ENCODE peak calls at places on chromosomes 4 and X, in ten cellular contexts. One of them, this sample, is unnamed.

GRCh38 chrX:106897259-106897658 is 5.9 kb downstream of the RIPPLY1 start:
- DNase-seq in fibroblast of mammary gland: peak; percentile 81
- DNase-seq in kidney epithelial cell: no peak
- DNase-seq in cardiac muscle cell: no peak
- DNase-seq in mucosa of descending colon: no peak
- DNase-seq in cardiac fibroblast: peak; percentile 40
- DNase-seq in fibroblast of pulmonary artery: peak; percentile 47
- DNase-seq in psoas muscle: no peak
- DNase-seq in fibroblast of lung: peak; percentile 49
- DNase-seq in A549: peak; percentile 54
- DNase-seq in this sample: no peak

GRCh38 chrX:24412637-24413363 is 52.3 kb upstream of the PDK3 start:
- DNase-seq in fibroblast of mammary gland: no peak
- DNase-seq in fibroblast of pulmonary artery: no peak
- DNase-seq in cardiac muscle cell: no peak
- DNase-seq in kidney epithelial cell: peak; percentile 18
- DNase-seq in mucosa of descending colon: no peak
- DNase-seq in psoas muscle: no peak
- DNase-seq in A549: no peak
- DNase-seq in cardiac fibroblast: no peak
- DNase-seq in fibroblast of lung: no peak
- DNase-seq in this sample: no peak

GRCh38 chr4:101597204-101597603 is 193.3 kb upstream of the BANK1 start:
- DNase-seq in cardiac muscle cell: no peak
- DNase-seq in A549: no peak
- DNase-seq in fibroblast of pulmonary artery: no peak
- DNase-seq in fibroblast of lung: no peak
- DNase-seq in kidney epithelial cell: no peak
- DNase-seq in fibroblast of mammary gland: peak; percentile 10
- DNase-seq in mucosa of descending colon: no peak
- DNase-seq in cardiac fibroblast: peak; percentile 5
- DNase-seq in psoas muscle: no peak
- DNase-seq in this sample: no peak

GRCh38 chr4:44927361-44928061 is 201.2 kb upstream of the GNPDA2 start:
- DNase-seq in mucosa of descending colon: no peak
- DNase-seq in fibroblast of lung: peak; percentile 36
- DNase-seq in kidney epithelial cell: no peak
- DNase-seq in fibroblast of pulmonary artery: peak; percentile 54
- DNase-seq in cardiac muscle cell: peak; percentile 63
- DNase-seq in fibroblast of mammary gland: peak; percentile 47
- DNase-seq in A549: peak; percentile 13
- DNase-seq in psoas muscle: no peak
- DNase-seq in cardiac fibroblast: peak; percentile 47
- DNase-seq in this sample: peak; percentile 26

GRCh38 chr4:168605411-168605810 is 108.6 kb downstream of the PALLD start:
- DNase-seq in mucosa of descending colon: no peak
- DNase-seq in A549: peak; percentile 36
- DNase-seq in psoas muscle: peak; percentile 55
- DNase-seq in kidney epithelial cell: no peak
- DNase-seq in fibroblast of pulmonary artery: peak; percentile 64
- DNase-seq in fibroblast of lung: peak; percentile 66
- DNase-seq in cardiac muscle cell: no peak
- DNase-seq in fibroblast of mammary gland: peak; percentile 81
- DNase-seq in cardiac fibroblast: peak; percentile 60
- DNase-seq in this sample: peak; percentile 76

GRCh38 chr4:79574741-79575451 is 166.9 kb upstream of the GK2 start:
- DNase-seq in cardiac fibroblast: no peak
- DNase-seq in A549: no peak
- DNase-seq in fibroblast of mammary gland: no peak
- DNase-seq in kidney epithelial cell: no peak
- DNase-seq in mucosa of descending colon: no peak
- DNase-seq in psoas muscle: no peak
- DNase-seq in fibroblast of pulmonary artery: no peak
- DNase-seq in cardiac muscle cell: no peak
- DNase-seq in fibroblast of lung: no peak
- DNase-seq in this sample: no peak

GRCh38 chr4:23945521-23946017 is 55.7 kb upstream of the PPARGC1A start:
- DNase-seq in kidney epithelial cell: peak; percentile 74
- DNase-seq in cardiac muscle cell: no peak
- DNase-seq in fibroblast of lung: peak; percentile 80
- DNase-seq in A549: no peak
- DNase-seq in fibroblast of mammary gland: peak; percentile 82
- DNase-seq in psoas muscle: peak; percentile 75
- DNase-seq in mucosa of descending colon: no peak
- DNase-seq in cardiac fibroblast: peak; percentile 70
- DNase-seq in fibroblast of pulmonary artery: peak; percentile 68
- DNase-seq in this sample: no peak

GRCh38 chrX:45505214-45505613 is 304.5 kb upstream of the DIPK2B start:
- DNase-seq in mucosa of descending colon: no peak
- DNase-seq in fibroblast of mammary gland: peak; percentile 85
- DNase-seq in kidney epithelial cell: no peak
- DNase-seq in cardiac muscle cell: no peak
- DNase-seq in fibroblast of lung: peak; percentile 61
- DNase-seq in fibroblast of pulmonary artery: peak; percentile 39
- DNase-seq in cardiac fibroblast: peak; percentile 33
- DNase-seq in psoas muscle: no peak
- DNase-seq in A549: peak; percentile 31
- DNase-seq in this sample: no peak

GRCh38 chr4:153465583-153465921 is 608 bp upstream of the TMEM131L start:
- DNase-seq in fibroblast of mammary gland: peak; percentile 59
- DNase-seq in cardiac fibroblast: peak; percentile 65
- DNase-seq in fibroblast of lung: peak; percentile 74
- DNase-seq in psoas muscle: peak; percentile 72
- DNase-seq in cardiac muscle cell: peak; percentile 52
- DNase-seq in mucosa of descending colon: peak; percentile 75
- DNase-seq in A549: peak; percentile 61
- DNase-seq in fibroblast of pulmonary artery: peak; percentile 68
- DNase-seq in kidney epithelial cell: no peak
- DNase-seq in this sample: no peak

GRCh38 chrX:27583976-27584375 is 6.2 kb upstream of the DCAF8L2 start:
- DNase-seq in mucosa of descending colon: no peak
- DNase-seq in fibroblast of lung: peak; percentile 37
- DNase-seq in psoas muscle: no peak
- DNase-seq in cardiac fibroblast: peak; percentile 71
- DNase-seq in A549: no peak
- DNase-seq in fibroblast of mammary gland: no peak
- DNase-seq in fibroblast of pulmonary artery: peak; percentile 80
- DNase-seq in cardiac muscle cell: no peak
- DNase-seq in kidney epithelial cell: no peak
- DNase-seq in this sample: no peak

GRCh38 chr4:123921339-123921738 is 524.7 kb downstream of the SPRY1 start:
- DNase-seq in A549: no peak
- DNase-seq in psoas muscle: no peak
- DNase-seq in fibroblast of mammary gland: no peak
- DNase-seq in fibroblast of lung: no peak
- DNase-seq in cardiac fibroblast: no peak
- DNase-seq in kidney epithelial cell: no peak
- DNase-seq in mucosa of descending colon: no peak
- DNase-seq in cardiac muscle cell: no peak
- DNase-seq in fibroblast of pulmonary artery: no peak
- DNase-seq in this sample: no peak

GRCh38 chrX:136477026-136477425 is 10.7 kb upstream of the BRS3 start:
- DNase-seq in cardiac muscle cell: no peak
- DNase-seq in mucosa of descending colon: no peak
- DNase-seq in fibroblast of lung: no peak
- DNase-seq in fibroblast of mammary gland: no peak
- DNase-seq in fibroblast of pulmonary artery: no peak
- DNase-seq in A549: no peak
- DNase-seq in cardiac fibroblast: no peak
- DNase-seq in kidney epithelial cell: no peak
- DNase-seq in psoas muscle: no peak
- DNase-seq in this sample: no peak
- TF ChIP-seq CTCF in cardiac muscle cell: no peak
- TF ChIP-seq CTCF in mucosa of descending colon: no peak
- TF ChIP-seq CTCF in fibroblast of lung: no peak
- TF ChIP-seq CTCF in fibroblast of mammary gland: peak; percentile 27
- TF ChIP-seq CTCF in fibroblast of pulmonary artery: no peak
- TF ChIP-seq CTCF in A549: no peak
- TF ChIP-seq CTCF in cardiac fibroblast: no peak
- TF ChIP-seq CTCF in kidney epithelial cell: no peak
- TF ChIP-seq CTCF in psoas muscle: no peak
- TF ChIP-seq CTCF in this sample: no peak

DNA sequence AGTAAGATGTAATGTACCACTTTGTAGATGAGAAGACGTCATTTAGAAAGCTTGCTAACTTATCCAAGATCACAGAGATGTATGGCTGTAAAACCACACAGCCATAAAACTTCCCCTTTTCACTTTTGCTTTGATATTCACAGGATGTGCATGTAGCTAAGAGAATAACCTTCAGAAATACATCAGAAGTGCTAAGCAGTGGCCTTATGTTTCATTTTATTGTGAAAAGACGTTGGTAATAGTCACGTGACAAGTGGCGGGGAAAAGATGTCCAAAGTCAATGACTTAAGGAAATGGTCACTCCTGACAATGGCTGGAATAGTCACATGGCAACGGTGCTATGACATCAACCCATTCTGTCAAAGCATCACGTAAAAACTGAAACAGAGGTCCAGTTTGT is 12.9 kb upstream of the WDR17 start:
- DNase-seq in cardiac fibroblast: no peak
- DNase-seq in kidney epithelial cell: no peak
- DNase-seq in fibroblast of lung: no peak
- DNase-seq in psoas muscle: no peak
- DNase-seq in fibroblast of pulmonary artery: no peak
- DNase-seq in fibroblast of mammary gland: no peak
- DNase-seq in A549: no peak
- DNase-seq in cardiac muscle cell: no peak
- DNase-seq in mucosa of descending colon: no peak
- DNase-seq in this sample: no peak
- H3K4me3 ChIP-seq in cardiac fibroblast: no peak overlapping the region
- H3K4me3 ChIP-seq in kidney epithelial cell: no peak overlapping the region
- H3K4me3 ChIP-seq in fibroblast of lung: no peak overlapping the region
- H3K4me3 ChIP-seq in psoas muscle: no peak overlapping the region
- H3K4me3 ChIP-seq in fibroblast of pulmonary artery: no peak overlapping the region
- H3K4me3 ChIP-seq in fibroblast of mammary gland: no peak overlapping the region
- H3K4me3 ChIP-seq in A549: no peak overlapping the region
- H3K4me3 ChIP-seq in cardiac muscle cell: no peak overlapping the region
- H3K4me3 ChIP-seq in mucosa of descending colon: no peak overlapping the region
- H3K4me3 ChIP-seq in this sample: no peak overlapping the region

GRCh38 chr4:141890279-141890678 is 253.9 kb downstream of the IL15 start:
- DNase-seq in cardiac fibroblast: peak; percentile 21
- DNase-seq in kidney epithelial cell: no peak
- DNase-seq in fibroblast of lung: no peak
- DNase-seq in fibroblast of pulmonary artery: peak; percentile 6
- DNase-seq in A549: no peak
- DNase-seq in psoas muscle: no peak
- DNase-seq in cardiac muscle cell: peak; percentile 46
- DNase-seq in mucosa of descending colon: no peak
- DNase-seq in fibroblast of mammary gland: no peak
- DNase-seq in this sample: no peak

GRCh38 chr4:141896687-141897086 is 260.3 kb downstream of the IL15 start:
- DNase-seq in fibroblast of mammary gland: peak; percentile 24
- DNase-seq in fibroblast of pulmonary artery: no peak
- DNase-seq in cardiac muscle cell: no peak
- DNase-seq in A549: no peak
- DNase-seq in mucosa of descending colon: no peak
- DNase-seq in kidney epithelial cell: no peak
- DNase-seq in fibroblast of lung: no peak
- DNase-seq in cardiac fibroblast: no peak
- DNase-seq in psoas muscle: no peak
- DNase-seq in this sample: no peak

GRCh38 chr4:141891260-141892120 is 255.1 kb downstream of the IL15 start:
- DNase-seq in A549: no peak
- DNase-seq in fibroblast of lung: no peak
- DNase-seq in kidney epithelial cell: no peak
- DNase-seq in psoas muscle: no peak
- DNase-seq in fibroblast of mammary gland: no peak
- DNase-seq in cardiac fibroblast: no peak
- DNase-seq in mucosa of descending colon: no peak
- DNase-seq in fibroblast of pulmonary artery: no peak
- DNase-seq in cardiac muscle cell: no peak
- DNase-seq in this sample: no peak
- TF ChIP-seq CTCF in A549: no peak
- TF ChIP-seq CTCF in fibroblast of lung: no peak
- TF ChIP-seq CTCF in kidney epithelial cell: no peak
- TF ChIP-seq CTCF in psoas muscle: no peak
- TF ChIP-seq CTCF in fibroblast of mammary gland: no peak
- TF ChIP-seq CTCF in cardiac fibroblast: no peak
- TF ChIP-seq CTCF in mucosa of descending colon: no peak
- TF ChIP-seq CTCF in fibroblast of pulmonary artery: no peak
- TF ChIP-seq CTCF in cardiac muscle cell: no peak
- TF ChIP-seq CTCF in this sample: no peak

GRCh38 chr4:56531823-56532222 is 26.2 kb downstream of the ARL9 start:
- DNase-seq in kidney epithelial cell: no peak
- DNase-seq in fibroblast of lung: no peak
- DNase-seq in mucosa of descending colon: no peak
- DNase-seq in cardiac fibroblast: peak; percentile 9
- DNase-seq in fibroblast of mammary gland: peak; percentile 16
- DNase-seq in A549: no peak
- DNase-seq in psoas muscle: no peak
- DNase-seq in fibroblast of pulmonary artery: no peak
- DNase-seq in cardiac muscle cell: no peak
- DNase-seq in this sample: no peak

GRCh38 chr4:56530269-56531148 is 24.9 kb downstream of the ARL9 start:
- DNase-seq in A549: peak; percentile 66
- DNase-seq in cardiac muscle cell: peak; percentile 93
- DNase-seq in fibroblast of mammary gland: peak; percentile 77
- DNase-seq in cardiac fibroblast: peak; percentile 77
- DNase-seq in psoas muscle: peak; percentile 89
- DNase-seq in kidney epithelial cell: peak; percentile 49
- DNase-seq in mucosa of descending colon: peak; percentile 84
- DNase-seq in fibroblast of pulmonary artery: peak; percentile 77
- DNase-seq in fibroblast of lung: peak; percentile 77
- DNase-seq in this sample: peak; percentile 45

GRCh38 chr4:56532239-56532638 is 26.6 kb downstream of the ARL9 start:
- DNase-seq in cardiac muscle cell: no peak
- DNase-seq in cardiac fibroblast: no peak
- DNase-seq in fibroblast of lung: no peak
- DNase-seq in mucosa of descending colon: no peak
- DNase-seq in fibroblast of mammary gland: no peak
- DNase-seq in psoas muscle: no peak
- DNase-seq in fibroblast of pulmonary artery: no peak
- DNase-seq in A549: no peak
- DNase-seq in kidney epithelial cell: no peak
- DNase-seq in this sample: no peak

GRCh38 chr4:56535915-56536314 is 30.3 kb downstream of the ARL9 start:
- DNase-seq in A549: no peak
- DNase-seq in fibroblast of lung: no peak
- DNase-seq in cardiac fibroblast: no peak
- DNase-seq in psoas muscle: no peak
- DNase-seq in kidney epithelial cell: no peak
- DNase-seq in fibroblast of pulmonary artery: no peak
- DNase-seq in cardiac muscle cell: no peak
- DNase-seq in fibroblast of mammary gland: no peak
- DNase-seq in mucosa of descending colon: no peak
- DNase-seq in this sample: no peak

DNA sequence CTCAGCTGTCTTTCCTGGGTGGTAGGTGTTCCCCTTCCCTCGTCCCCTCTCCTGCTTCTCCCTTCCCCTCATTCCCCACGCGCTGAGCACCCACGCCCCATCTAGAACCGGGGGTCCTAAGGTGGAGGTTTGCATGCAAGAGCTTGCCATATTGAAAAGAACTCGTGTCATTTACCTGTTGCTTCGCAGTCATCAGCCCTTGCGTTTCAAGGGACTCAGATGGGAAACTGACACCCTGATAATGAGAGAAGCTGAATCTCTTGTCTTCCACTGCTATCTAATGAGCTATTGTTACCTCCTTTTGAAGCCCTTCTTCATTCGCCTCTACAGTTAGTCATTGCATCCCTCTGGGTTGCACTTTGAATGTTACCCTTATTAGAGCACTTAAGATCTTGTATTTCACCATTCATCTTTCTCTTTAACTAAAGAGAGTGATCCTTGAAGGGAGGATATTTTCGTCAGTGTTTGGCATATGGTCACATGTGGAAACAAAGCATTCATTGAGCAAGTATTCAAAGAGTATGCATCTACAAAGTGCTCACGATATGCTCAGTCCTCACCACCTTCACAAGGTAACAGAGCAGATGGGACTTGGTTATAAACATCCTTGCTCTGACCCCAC is 25.7 kb downstream of the ARL9 start:
- DNase-seq in kidney epithelial cell: no peak
- DNase-seq in fibroblast of pulmonary artery: no peak
- DNase-seq in cardiac muscle cell: no peak
- DNase-seq in fibroblast of lung: no peak
- DNase-seq in fibroblast of mammary gland: no peak
- DNase-seq in mucosa of descending colon: no peak
- DNase-seq in A549: no peak
- DNase-seq in cardiac fibroblast: no peak
- DNase-seq in psoas muscle: no peak
- DNase-seq in this sample: no peak
- H3K4me3 ChIP-seq in kidney epithelial cell: peak overlapping the region; percentile 59
- H3K4me3 ChIP-seq in fibroblast of pulmonary artery: peak overlapping the region; percentile 65
- H3K4me3 ChIP-seq in cardiac muscle cell: peak overlapping the region; percentile 46
- H3K4me3 ChIP-seq in fibroblast of lung: peak overlapping the region; percentile 62
- H3K4me3 ChIP-seq in fibroblast of mammary gland: peak overlapping the region; percentile 61
- H3K4me3 ChIP-seq in mucosa of descending colon: no peak overlapping the region
- H3K4me3 ChIP-seq in A549: peak overlapping the region; percentile 59
- H3K4me3 ChIP-seq in cardiac fibroblast: peak overlapping the region; percentile 55
- H3K4me3 ChIP-seq in psoas muscle: peak overlapping the region; percentile 76
- H3K4me3 ChIP-seq in this sample: peak overlapping the region; percentile 61